ENCODE peak calls at places on chromosomes 16 and 17, in six cellular contexts. One of them, this sample, is unnamed.

GRCh38 chr16:89363621-89364393 is 126.6 kb downstream of the ANKRD11 start:
- DNase-seq in fibroblast of lung: peak; percentile 79
- DNase-seq in WTC11: no peak
- DNase-seq in lower leg skin: peak; percentile 77
- DNase-seq in BJ: no peak
- DNase-seq in A549: peak; percentile 65
- DNase-seq in this sample: no peak

GRCh38 chr17:64599187-64599676 is 62.9 kb downstream of the SMURF2 start:
- DNase-seq in fibroblast of lung: no peak
- DNase-seq in WTC11: peak; percentile 26
- DNase-seq in lower leg skin: no peak
- DNase-seq in BJ: no peak
- DNase-seq in A549: no peak
- DNase-seq in this sample: no peak

GRCh38 chr17:40099627-40100418 is 566 bp downstream of the NR1D1 start:
- DNase-seq in fibroblast of lung: no peak
- DNase-seq in WTC11: no peak
- DNase-seq in lower leg skin: no peak
- DNase-seq in BJ: no peak
- DNase-seq in A549: no peak
- DNase-seq in this sample: no peak

GRCh38 chr16:82633964-82634600 is 7.3 kb downstream of the CDH13 start:
- DNase-seq in fibroblast of lung: no peak
- DNase-seq in WTC11: no peak
- DNase-seq in lower leg skin: no peak
- DNase-seq in BJ: no peak
- DNase-seq in A549: no peak
- DNase-seq in this sample: no peak

GRCh38 chr17:66915204-66915611 is 49.3 kb upstream of the CACNG4 start:
- DNase-seq in fibroblast of lung: no peak
- DNase-seq in WTC11: peak; percentile 43
- DNase-seq in lower leg skin: no peak
- DNase-seq in BJ: no peak
- DNase-seq in A549: peak; percentile 64
- DNase-seq in this sample: no peak

GRCh38 chr17:63378411-63379076 is 67.6 kb downstream of the CYB561 start:
- DNase-seq in fibroblast of lung: no peak
- DNase-seq in WTC11: no peak
- DNase-seq in lower leg skin: no peak
- DNase-seq in BJ: no peak
- DNase-seq in A549: no peak
- DNase-seq in this sample: no peak

GRCh38 chr16:85181091-85181738 is 68.9 kb upstream of the CIBAR2 start:
- DNase-seq in fibroblast of lung: no peak
- DNase-seq in WTC11: no peak
- DNase-seq in lower leg skin: no peak
- DNase-seq in BJ: no peak
- DNase-seq in A549: no peak
- DNase-seq in this sample: no peak

GRCh38 chr17:32525116-32525515 is 38.3 kb downstream of the CDK5R1 start:
- DNase-seq in fibroblast of lung: peak; percentile 18
- DNase-seq in WTC11: no peak
- DNase-seq in lower leg skin: no peak
- DNase-seq in BJ: peak; percentile 39
- DNase-seq in A549: no peak
- DNase-seq in this sample: no peak

GRCh38 chr16:85833540-85833914 is 34.0 kb downstream of the COX4I1 start:
- DNase-seq in fibroblast of lung: no peak
- DNase-seq in WTC11: no peak
- DNase-seq in lower leg skin: no peak
- DNase-seq in BJ: no peak
- DNase-seq in A549: no peak
- DNase-seq in this sample: no peak

GRCh38 chr16:55240933-55241332 is 83.1 kb upstream of the IRX6 start:
- DNase-seq in fibroblast of lung: no peak
- DNase-seq in WTC11: peak; percentile 15
- DNase-seq in lower leg skin: no peak
- DNase-seq in BJ: no peak
- DNase-seq in A549: no peak
- DNase-seq in this sample: no peak

GRCh38 chr16:88619859-88620655 is 18.3 kb upstream of the IL17C start:
- DNase-seq in fibroblast of lung: peak; percentile 94
- DNase-seq in WTC11: no peak
- DNase-seq in lower leg skin: no peak
- DNase-seq in BJ: no peak
- DNase-seq in A549: no peak
- DNase-seq in this sample: no peak

GRCh38 chr16:29645699-29646187 is 17.3 kb upstream of the SPN start:
- DNase-seq in fibroblast of lung: peak; percentile 33
- DNase-seq in WTC11: no peak
- DNase-seq in lower leg skin: no peak
- DNase-seq in BJ: no peak
- DNase-seq in A549: no peak
- DNase-seq in this sample: no peak

GRCh38 chr16:56675685-56676210 is 6.1 kb downstream of the MT1H start:
- DNase-seq in fibroblast of lung: no peak
- DNase-seq in WTC11: peak; percentile 67
- DNase-seq in lower leg skin: peak; percentile 82
- DNase-seq in BJ: no peak
- DNase-seq in A549: no peak
- DNase-seq in this sample: no peak

GRCh38 chr17:72587156-72587555 is 466.3 kb downstream of the SOX9 start:
- DNase-seq in fibroblast of lung: no peak
- DNase-seq in WTC11: no peak
- DNase-seq in lower leg skin: no peak
- DNase-seq in BJ: no peak
- DNase-seq in A549: no peak
- DNase-seq in this sample: no peak

GRCh38 chr16:87657621-87658192 is 55.4 kb downstream of the JPH3 start:
- DNase-seq in fibroblast of lung: no peak
- DNase-seq in WTC11: peak; percentile 61
- DNase-seq in lower leg skin: no peak
- DNase-seq in BJ: no peak
- DNase-seq in A549: no peak
- DNase-seq in this sample: no peak

GRCh38 chr16:77788196-77789084 is at the start of gene VAT1L:
- DNase-seq in fibroblast of lung: peak; percentile 66
- DNase-seq in WTC11: peak; percentile 59
- DNase-seq in lower leg skin: no peak
- DNase-seq in BJ: no peak
- DNase-seq in A549: peak; percentile 42
- DNase-seq in this sample: peak; percentile 38

GRCh38 chr17:32523827-32524552 is 37.2 kb downstream of the CDK5R1 start:
- DNase-seq in fibroblast of lung: no peak
- DNase-seq in WTC11: no peak
- DNase-seq in lower leg skin: no peak
- DNase-seq in BJ: no peak
- DNase-seq in A549: no peak
- DNase-seq in this sample: no peak

GRCh38 chr17:45147102-45147580 is 1.1 kb upstream of the HEXIM1 start:
- DNase-seq in fibroblast of lung: no peak
- DNase-seq in WTC11: no peak
- DNase-seq in lower leg skin: peak; percentile 95
- DNase-seq in BJ: no peak
- DNase-seq in A549: peak; percentile 66
- DNase-seq in this sample: no peak

GRCh38 chr17:7654832-7655540 is 4.3 kb downstream of the ATP1B2 start:
- DNase-seq in fibroblast of lung: no peak
- DNase-seq in WTC11: no peak
- DNase-seq in lower leg skin: no peak
- DNase-seq in BJ: no peak
- DNase-seq in A549: no peak
- DNase-seq in this sample: no peak

GRCh38 chr16:30658731-30659506 is 688 bp downstream of the FBRS start:
- DNase-seq in fibroblast of lung: peak; percentile 98
- DNase-seq in WTC11: peak; percentile 75
- DNase-seq in lower leg skin: peak; percentile 95
- DNase-seq in BJ: peak; percentile 82
- DNase-seq in A549: peak; percentile 78
- DNase-seq in this sample: peak; percentile 68

GRCh38 chr17:35170968-35171771 is 23.0 kb downstream of the SLC35G3 start:
- DNase-seq in fibroblast of lung: peak; percentile 56
- DNase-seq in WTC11: no peak
- DNase-seq in lower leg skin: peak; percentile 83
- DNase-seq in BJ: no peak
- DNase-seq in A549: peak; percentile 49
- DNase-seq in this sample: no peak

GRCh38 chr16:65601781-65602180 is 479.9 kb upstream of the CDH11 start:
- DNase-seq in fibroblast of lung: no peak
- DNase-seq in WTC11: no peak
- DNase-seq in lower leg skin: no peak
- DNase-seq in BJ: no peak
- DNase-seq in A549: no peak
- DNase-seq in this sample: no peak

GRCh38 chr17:42002792-42003301 is 14.4 kb downstream of the DNAJC7 start:
- DNase-seq in fibroblast of lung: no peak
- DNase-seq in WTC11: no peak
- DNase-seq in lower leg skin: no peak
- DNase-seq in BJ: no peak
- DNase-seq in A549: no peak
- DNase-seq in this sample: no peak

GRCh38 chr16:48413291-48413690 is 28.1 kb upstream of the SIAH1 start:
- DNase-seq in fibroblast of lung: no peak
- DNase-seq in WTC11: no peak
- DNase-seq in lower leg skin: no peak
- DNase-seq in BJ: no peak
- DNase-seq in A549: no peak
- DNase-seq in this sample: no peak

DNA sequence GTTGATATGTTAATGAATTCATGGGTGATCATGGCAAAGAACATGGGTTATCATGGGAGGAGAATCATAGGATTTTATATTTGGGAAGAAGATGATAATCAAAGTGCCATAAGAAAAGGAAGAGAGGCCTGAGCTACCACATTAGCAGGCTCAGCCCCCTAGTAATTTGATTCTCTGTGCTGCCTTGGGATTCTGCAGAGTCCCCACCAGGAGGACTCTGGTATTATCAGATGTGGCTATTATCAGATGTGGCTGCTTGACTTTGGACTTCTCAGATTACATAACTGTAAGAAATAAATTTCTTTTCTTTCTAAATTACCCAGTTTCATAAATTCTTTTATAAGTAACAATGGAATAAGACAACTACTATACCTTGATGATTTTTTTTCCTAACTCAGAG is 137.6 kb downstream of the ITFG1 start:
- DNase-seq in fibroblast of lung: no peak
- DNase-seq in WTC11: no peak
- DNase-seq in lower leg skin: no peak
- DNase-seq in BJ: no peak
- DNase-seq in A549: no peak
- DNase-seq in this sample: no peak
- TF ChIP-seq CTCF in fibroblast of lung: no peak
- TF ChIP-seq CTCF in WTC11: no peak
- TF ChIP-seq CTCF in lower leg skin: no peak
- TF ChIP-seq CTCF in BJ: no peak
- TF ChIP-seq CTCF in A549: no peak
- TF ChIP-seq CTCF in this sample: no peak

DNA sequence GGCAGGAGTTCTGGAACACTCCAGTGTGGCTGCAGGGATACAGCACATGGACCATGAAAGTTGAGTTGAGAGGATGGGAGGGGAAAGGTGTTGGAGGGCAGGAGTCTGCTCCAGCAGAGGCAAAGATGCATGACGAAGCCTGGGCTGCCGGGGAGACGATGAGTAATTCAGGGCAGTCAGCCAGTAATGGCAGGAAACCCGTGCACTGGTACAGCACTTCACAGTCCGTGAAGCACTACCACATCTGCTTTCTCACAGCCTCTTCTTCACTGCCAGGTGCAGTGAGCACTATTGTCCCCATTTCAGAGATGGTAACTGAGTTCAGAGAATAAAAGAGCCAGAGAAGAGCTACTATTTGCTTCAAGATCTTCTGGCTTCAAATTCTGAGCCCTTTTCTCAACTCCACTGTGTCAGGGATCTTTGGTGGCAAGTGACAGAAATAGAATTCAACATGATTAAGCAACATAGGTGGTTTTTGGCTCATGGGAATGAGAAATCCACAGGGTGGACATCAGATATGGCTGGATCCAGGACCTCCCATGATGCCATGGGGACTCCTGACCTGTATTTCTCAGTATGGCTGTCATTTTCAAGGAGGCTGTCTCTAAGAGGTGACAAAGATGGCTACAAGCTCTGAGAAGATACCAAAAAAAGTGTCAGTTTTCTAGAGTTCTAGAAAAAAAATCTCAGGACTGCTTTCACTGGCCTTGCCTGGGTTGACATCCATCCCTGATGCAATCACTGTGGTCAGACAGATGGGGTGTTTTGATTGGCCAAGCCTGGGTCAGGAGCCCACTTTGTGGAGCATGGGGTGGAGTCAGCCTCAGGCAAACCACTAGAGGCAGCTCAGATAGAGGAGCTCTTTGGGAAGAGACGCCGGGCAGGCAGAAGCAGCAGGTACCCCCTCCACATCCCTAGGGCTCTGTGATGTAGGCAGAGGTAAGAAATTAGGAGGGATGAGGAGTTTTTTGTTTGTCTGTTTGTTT is 24.7 kb downstream of the IL21R start:
- DNase-seq in fibroblast of lung: peak; percentile 88
- DNase-seq in WTC11: no peak
- DNase-seq in lower leg skin: peak; percentile 84
- DNase-seq in BJ: peak; percentile 65
- DNase-seq in A549: no peak
- DNase-seq in this sample: peak; percentile 2
- TF ChIP-seq CTCF in fibroblast of lung: peak; percentile 30
- TF ChIP-seq CTCF in WTC11: no peak
- TF ChIP-seq CTCF in lower leg skin: no peak
- TF ChIP-seq CTCF in BJ: no peak
- TF ChIP-seq CTCF in A549: no peak
- TF ChIP-seq CTCF in this sample: no peak

GRCh38 chr17:76472726-76473125 is 5.3 kb downstream of the AANAT start:
- DNase-seq in fibroblast of lung: no peak
- DNase-seq in WTC11: no peak
- DNase-seq in lower leg skin: no peak
- DNase-seq in BJ: no peak
- DNase-seq in A549: no peak
- DNase-seq in this sample: no peak

GRCh38 chr17:76474894-76475293 is 7.5 kb downstream of the AANAT start:
- DNase-seq in fibroblast of lung: no peak
- DNase-seq in WTC11: no peak
- DNase-seq in lower leg skin: no peak
- DNase-seq in BJ: no peak
- DNase-seq in A549: no peak
- DNase-seq in this sample: no peak

GRCh38 chr17:76472258-76472645 is 4.8 kb downstream of the AANAT start:
- DNase-seq in fibroblast of lung: no peak
- DNase-seq in WTC11: no peak
- DNase-seq in lower leg skin: no peak
- DNase-seq in BJ: no peak
- DNase-seq in A549: no peak
- DNase-seq in this sample: no peak

GRCh38 chr17:76474238-76474637 is 6.8 kb downstream of the AANAT start:
- DNase-seq in fibroblast of lung: no peak
- DNase-seq in WTC11: no peak
- DNase-seq in lower leg skin: no peak
- DNase-seq in BJ: no peak
- DNase-seq in A549: no peak
- DNase-seq in this sample: no peak

GRCh38 chr17:76473541-76473985 is 6.2 kb downstream of the AANAT start:
- DNase-seq in fibroblast of lung: no peak
- DNase-seq in WTC11: peak; percentile 82
- DNase-seq in lower leg skin: no peak
- DNase-seq in BJ: no peak
- DNase-seq in A549: no peak
- DNase-seq in this sample: peak; percentile 66
- TF ChIP-seq CTCF in fibroblast of lung: peak; percentile 25
- TF ChIP-seq CTCF in WTC11: no peak
- TF ChIP-seq CTCF in lower leg skin: no peak
- TF ChIP-seq CTCF in BJ: peak; percentile 35
- TF ChIP-seq CTCF in A549: peak; percentile 28
- TF ChIP-seq CTCF in this sample: peak; percentile 44

GRCh38 chr17:29959658-29960337 is 18.4 kb downstream of the EFCAB5 start:
- DNase-seq in fibroblast of lung: peak; percentile 23
- DNase-seq in WTC11: no peak
- DNase-seq in lower leg skin: no peak
- DNase-seq in BJ: no peak
- DNase-seq in A549: no peak
- DNase-seq in this sample: no peak
- TF ChIP-seq CTCF in fibroblast of lung: no peak
- TF ChIP-seq CTCF in WTC11: no peak
- TF ChIP-seq CTCF in lower leg skin: no peak
- TF ChIP-seq CTCF in BJ: no peak
- TF ChIP-seq CTCF in A549: no peak
- TF ChIP-seq CTCF in this sample: no peak

This sample was measured in endothelial cell.